ENCODE peak calls at places on chromosomes 6 and 20, in five cellular contexts. Y is choroid plexus epithelial cell, Q is fibroblast of lung, A is GM13977, E is cardiac fibroblast. F is an unnamed sample.

GRCh38 chr20:5825136-5825719 is 75.0 kb downstream of the SHLD1 start:
- DNase-seq in Y (peak; percentile 38), A (no peak), E (no peak), Q (no peak), F (no peak)

GRCh38 chr6:36660771-36661471 is 17.6 kb upstream of the CDKN1A start:
- DNase-seq in E (peak; percentile 47), Y (peak; percentile 55), Q (peak; percentile 60), A (no peak), F (peak; percentile 68)

GRCh38 chr6:16345449-16346330 is 107.3 kb downstream of the GMPR start:
- DNase-seq in E (peak; percentile 66), Y (peak; percentile 73), Q (peak; percentile 83), A (no peak), F (peak; percentile 95)

GRCh38 chr6:41605649-41606048 is 32.6 kb upstream of the MDFI start:
- DNase-seq in Y (no peak), A (no peak), E (no peak), Q (no peak), F (no peak)

GRCh38 chr20:48772183-48772976 is 55.4 kb downstream of the PREX1 start:
- DNase-seq in E (no peak), A (no peak), Q (no peak), Y (no peak), F (no peak)

GRCh38 chr6:116531675-116532570 is 13.6 kb downstream of the TRAPPC3L start:
- DNase-seq in Q (peak; percentile 86), A (peak; percentile 63), Y (peak; percentile 91), E (peak; percentile 87), F (peak; percentile 82)

GRCh38 chr6:7448232-7448631 is 58.6 kb downstream of the RIOK1 start:
- DNase-seq in Q (no peak), Y (no peak), A (no peak), E (no peak), F (no peak)

GRCh38 chr20:56440346-56441007 is 27.9 kb upstream of the RTF2 start:
- DNase-seq in E (no peak), Y (peak; percentile 50), Q (no peak), A (peak; percentile 64), F (no peak)

GRCh38 chr6:153947817-153948447 is 91.1 kb upstream of the OPRM1 start:
- DNase-seq in E (peak; percentile 37), Q (peak; percentile 17), Y (peak; percentile 61), A (peak; percentile 3), F (peak; percentile 25)

GRCh38 chr20:61560361-61560853 is 308.3 kb downstream of the CDH4 start:
- DNase-seq in E (peak; percentile 1), A (no peak), Q (peak; percentile 55), Y (peak; percentile 13), F (peak; percentile 3)

GRCh38 chr6:52642381-52642780 is 28.5 kb upstream of the TMEM14A start:
- DNase-seq in Y (no peak), Q (no peak), A (no peak), E (no peak), F (no peak)

GRCh38 chr20:44495802-44496481 is 20.3 kb downstream of the TTPAL start:
- DNase-seq in Y (peak; percentile 96), A (peak; percentile 22), Q (peak; percentile 93), E (peak; percentile 68), F (peak; percentile 97)

DNA sequence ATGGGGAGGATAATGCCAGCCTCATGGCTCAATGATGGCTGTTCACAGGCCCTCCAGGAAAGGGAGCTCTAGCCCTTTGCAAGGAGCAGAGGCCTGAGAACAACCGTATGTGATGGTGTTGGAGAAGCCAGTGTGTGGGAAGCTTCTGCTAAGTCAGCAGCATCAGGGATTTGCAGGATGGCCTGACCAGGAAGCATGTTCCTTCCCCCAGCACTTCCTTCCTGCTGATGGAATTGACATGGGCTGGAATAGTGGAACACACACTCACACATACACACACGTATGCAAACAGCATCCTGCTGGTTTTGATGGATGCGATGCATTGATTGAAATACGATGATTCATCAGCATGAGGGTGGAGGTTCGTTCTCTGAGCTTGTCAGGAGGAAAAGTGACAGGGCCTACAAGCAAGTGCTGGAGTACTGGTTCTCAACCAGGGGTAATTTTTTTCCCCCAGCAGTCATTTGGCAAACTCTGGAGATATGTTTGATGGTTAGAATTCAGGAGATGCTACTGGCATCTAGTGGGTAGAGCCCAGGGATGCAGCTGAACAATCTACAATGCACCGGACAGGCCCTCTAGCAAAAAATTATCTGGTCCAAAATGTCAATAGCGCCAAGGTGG is 229.1 kb downstream of the NFATC2 start:
- DNase-seq in A (no peak), E (no peak), Q (no peak), Y (peak; percentile 31), F (no peak)
- TF ChIP-seq CTCF in A (no peak), E (no peak), Q (peak; percentile 9), Y (peak; percentile 32), F (no peak)

GRCh38 chr20:59462249-59462648 is 142.1 kb upstream of the PHACTR3 start:
- DNase-seq in Y (no peak), Q (no peak), A (no peak), E (no peak), F (no peak)
- TF ChIP-seq CTCF in Y (no peak), Q (no peak), A (no peak), E (no peak), F (no peak)

GRCh38 chr20:12327205-12327604 is 409.5 kb downstream of the BTBD3 start:
- DNase-seq in E (no peak), Y (peak; percentile 2), Q (no peak), A (no peak), F (peak; percentile 40)
- TF ChIP-seq CTCF in E (no peak), Y (no peak), Q (no peak), A (no peak), F (no peak)

GRCh38 chr20:58375796-58376195 is 13.2 kb upstream of the VAPB start:
- DNase-seq in Y (no peak), Q (no peak), A (no peak), E (no peak), F (no peak)

GRCh38 chr20:58377017-58377416 is 12.0 kb upstream of the VAPB start:
- DNase-seq in E (no peak), A (no peak), Q (no peak), Y (no peak), F (no peak)

GRCh38 chr20:58378056-58378455 is 11.0 kb upstream of the VAPB start:
- DNase-seq in Q (no peak), E (no peak), Y (no peak), A (no peak), F (no peak)

GRCh38 chr20:58381627-58382026 is 7.4 kb upstream of the VAPB start:
- DNase-seq in Y (no peak), A (no peak), Q (no peak), E (no peak), F (no peak)

GRCh38 chr20:58378704-58379103 is 10.3 kb upstream of the VAPB start:
- DNase-seq in Q (no peak), A (no peak), E (no peak), Y (no peak), F (no peak)
- TF ChIP-seq CTCF in Q (peak; percentile 33), A (no peak), E (peak; percentile 11), Y (peak; percentile 26), F (peak; percentile 6)

DNA sequence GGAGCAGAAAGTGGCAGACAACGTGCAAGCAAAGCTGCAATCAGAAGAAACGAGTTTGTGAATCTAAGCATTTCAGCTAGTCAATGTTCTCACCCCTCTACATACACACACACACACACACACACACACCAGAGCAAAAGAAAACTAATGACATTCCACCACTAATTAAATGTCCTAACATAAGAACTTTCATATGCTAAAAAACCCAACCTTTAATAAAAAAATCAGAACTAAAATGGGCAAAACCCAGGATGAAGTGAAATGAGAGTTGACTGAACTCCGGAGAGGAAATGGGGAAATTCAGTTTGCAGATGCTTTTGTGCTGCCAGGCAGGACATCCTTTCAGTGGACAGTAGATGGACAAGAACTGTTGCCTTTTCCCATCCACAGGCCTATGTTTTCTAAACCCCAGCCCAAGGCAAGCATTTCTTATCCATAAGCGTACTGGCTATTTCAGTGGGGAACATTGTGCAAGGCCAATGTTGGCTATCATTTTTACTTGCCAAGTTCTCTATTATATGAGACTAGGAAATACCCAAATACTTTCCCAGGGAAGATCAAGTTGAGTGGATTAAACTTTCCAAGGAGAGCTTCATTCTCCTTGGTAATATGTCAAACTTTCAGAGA is 27.2 kb downstream of the RIN2 start:
- DNase-seq in Y (peak; percentile 69), E (peak; percentile 81), Q (peak; percentile 56), A (no peak), F (peak; percentile 81)
- TF ChIP-seq CTCF in Y (no peak), E (no peak), Q (no peak), A (no peak), F (no peak)

GRCh38 chr6:1311400-1312192 is at the start of gene FOXQ1:
- DNase-seq in E (no peak), Q (peak; percentile 76), Y (peak; percentile 42), A (peak; percentile 51), F (peak; percentile 61)
- TF ChIP-seq CTCF in E (no peak), Q (no peak), Y (no peak), A (no peak), F (no peak)

DNA sequence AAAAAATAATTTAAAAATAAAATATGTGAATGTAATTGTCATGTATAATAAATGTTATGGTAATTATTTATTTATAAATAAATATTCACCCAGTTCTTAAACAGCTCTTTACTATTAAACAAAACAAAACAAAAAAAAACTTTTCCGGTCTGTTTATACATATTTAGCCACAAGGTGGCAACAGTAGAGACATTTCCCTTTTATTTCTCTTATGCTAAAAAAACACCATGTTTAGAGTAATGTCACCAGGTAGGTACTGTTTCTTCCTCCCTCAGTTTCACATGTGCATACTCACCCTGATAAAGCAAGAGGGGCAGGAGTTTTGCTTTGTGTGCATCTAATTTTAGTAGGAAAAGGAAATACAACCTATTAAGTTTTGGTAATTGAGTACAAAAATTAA is 610.4 kb upstream of the IMPG1 start:
- DNase-seq in Q (peak; percentile 12), A (no peak), E (peak; percentile 43), Y (peak; percentile 48), F (peak; percentile 26)
- TF ChIP-seq CTCF in Q (peak; percentile 20), A (peak; percentile 45), E (peak; percentile 34), Y (peak; percentile 51), F (peak; percentile 41)

GRCh38 chr6:34226731-34227586 is 9.7 kb upstream of the HMGA1 start:
- DNase-seq in Q (no peak), Y (no peak), A (no peak), E (no peak), F (no peak)
- TF ChIP-seq CTCF in Q (no peak), Y (no peak), A (peak; percentile 8), E (no peak), F (no peak)

GRCh38 chr6:90370493-90370959 is 73.9 kb upstream of the BACH2 start:
- DNase-seq in Y (peak; percentile 25), Q (no peak), A (no peak), E (no peak), F (no peak)

GRCh38 chr6:90374201-90374600 is 77.6 kb upstream of the BACH2 start:
- DNase-seq in A (no peak), Y (no peak), Q (no peak), E (no peak), F (peak; percentile 14)

GRCh38 chr6:90375681-90376439 is 79.2 kb upstream of the BACH2 start:
- DNase-seq in Q (peak; percentile 85), A (no peak), Y (peak; percentile 65), E (peak; percentile 34), F (peak; percentile 79)
- TF ChIP-seq CTCF in Q (no peak), A (no peak), Y (no peak), E (no peak), F (no peak)